ENCODE peak calls at places on chromosomes 4 and X, in five cellular contexts. W is RWPE2; U is CD4-positive, CD25-positive, alpha-beta regulatory T cell; N is keratinocyte; V is CD8-positive, alpha-beta memory T cell. J is an unnamed sample. For H3K27me3 and H3K4me1, the result is how much of the 10 kb centered on the place peaks cover.

GRCh38 chr4:126890994-126891393 is 741.8 kb upstream of the INTU start:
- DNase-seq in W (no peak), U (no peak), N (no peak), V (no peak), J (no peak)

GRCh38 chr4:55311792-55312490 is 34.1 kb upstream of the SRD5A3 start:
- DNase-seq in W (no peak), U (no peak), N (no peak), V (no peak), J (no peak)

GRCh38 chr4:56861365-56861764 is 39.9 kb upstream of the SPINK2 start:
- DNase-seq in W (no peak), U (no peak), N (no peak), V (no peak), J (no peak)

GRCh38 chrX:17697191-17697590 is 40.1 kb upstream of the SCML1 start:
- DNase-seq in W (no peak), U (peak), N (no peak), V (peak), J (no peak)

GRCh38 chr4:123477804-123478209 is 81.2 kb downstream of the SPRY1 start:
- DNase-seq in W (no peak), U (peak), N (no peak), V (peak), J (peak)

GRCh38 chr4:99687120-99687519 is 29.5 kb upstream of the C4orf54 start:
- DNase-seq in W (no peak), U (no peak), N (no peak), V (no peak), J (no peak)

GRCh38 chr4:1608196-1608820 is 75.8 kb downstream of the FAM53A start:
- DNase-seq in W (peak), U (no peak), N (no peak), V (no peak), J (no peak)

GRCh38 chrX:148600581-148600980 is 100.2 kb downstream of the AFF2 start:
- DNase-seq in W (no peak), U (no peak), N (no peak), V (no peak), J (no peak)

GRCh38 chr4:83316459-83317170 is 18.0 kb downstream of the HPSE start:
- DNase-seq in W (no peak), U (no peak), N (peak), V (no peak), J (no peak)

GRCh38 chr4:6269651-6270511 is at the start of gene WFS1:
- DNase-seq in W (peak), U (peak), N (peak), V (peak), J (peak)

GRCh38 chr4:2790583-2791517 is 2.0 kb upstream of the SH3BP2 start:
- DNase-seq in W (peak), U (no peak), N (no peak), V (no peak), J (no peak)

GRCh38 chr4:20249333-20249732 is 2.4 kb upstream of the SLIT2 start:
- DNase-seq in W (no peak), U (no peak), N (no peak), V (no peak), J (no peak)

GRCh38 chr4:144734522-144734921 is 88.6 kb downstream of the HHIP start:
- DNase-seq in W (peak), U (no peak), N (peak), V (no peak), J (no peak)

GRCh38 chr4:185019451-185020292 is 1.4 kb downstream of the HELT start:
- DNase-seq in W (no peak), U (no peak), N (no peak), V (no peak), J (no peak)

GRCh38 chr4:173746424-173746823 is 216.4 kb upstream of the HAND2 start:
- DNase-seq in W (no peak), U (no peak), N (no peak), V (no peak), J (no peak)

GRCh38 chr4:6986067-6986780 is 56.9 kb upstream of the TADA2B start:
- DNase-seq in W (no peak), U (no peak), N (no peak), V (no peak), J (no peak)

GRCh38 chrX:15724911-15725310 is 13.2 kb upstream of the CA5B start:
- DNase-seq in W (no peak), U (no peak), N (no peak), V (no peak), J (no peak)

GRCh38 chrX:103453655-103454054 is 65.6 kb downstream of the RAB40A start:
- DNase-seq in W (no peak), U (no peak), N (peak), V (no peak), J (no peak)

GRCh38 chr4:10529256-10529890 is 72.1 kb upstream of the ZNF518B start:
- DNase-seq in W (no peak), U (no peak), N (no peak), V (no peak), J (no peak)

GRCh38 chr4:94457692-94458106 is 6.0 kb downstream of the PDLIM5 start:
- DNase-seq in W (no peak), U (no peak), N (no peak), V (no peak), J (no peak)

GRCh38 chrX:66731398-66731797 is 92.5 kb upstream of the EDA2R start:
- DNase-seq in W (no peak), U (peak), N (no peak), V (peak), J (no peak)

GRCh38 chrX:11430266-11430665 is 137.1 kb downstream of the AMELX start:
- DNase-seq in W (no peak), U (no peak), N (no peak), V (no peak), J (no peak)

GRCh38 chrX:40644821-40645358 is 2.5 kb downstream of the CXorf38 start:
- DNase-seq in W (no peak), U (peak), N (no peak), V (peak), J (peak)

GRCh38 chr4:2746891-2747695 is 9.0 kb downstream of the TNIP2 start:
- DNase-seq in W (no peak), U (peak), N (no peak), V (no peak), J (no peak)

GRCh38 chr4:26379837-26380236 is 59.0 kb downstream of the RBPJ start:
- DNase-seq in W (no peak), U (no peak), N (no peak), V (no peak), J (no peak)

GRCh38 chr4:39706334-39706733 is 8.4 kb downstream of the UBE2K start:
- DNase-seq in W (peak), U (no peak), N (peak), V (no peak), J (no peak)

GRCh38 chr4:121739575-121739974 is 25.4 kb downstream of the SMIM43 start:
- DNase-seq in W (no peak), U (no peak), N (no peak), V (no peak), J (no peak)

GRCh38 chr4:141462361-141462760 is 174.0 kb upstream of the IL15 start:
- DNase-seq in W (no peak), U (no peak), N (peak), V (no peak), J (no peak)

GRCh38 chrX:70313503-70313902 is 23.6 kb downstream of the KIF4A start:
- DNase-seq in W (no peak), U (no peak), N (no peak), V (no peak), J (no peak)

GRCh38 chr4:2186133-2186864 is 55.6 kb downstream of the HAUS3 start:
- DNase-seq in W (no peak), U (peak), N (no peak), V (no peak), J (no peak)

DNA sequence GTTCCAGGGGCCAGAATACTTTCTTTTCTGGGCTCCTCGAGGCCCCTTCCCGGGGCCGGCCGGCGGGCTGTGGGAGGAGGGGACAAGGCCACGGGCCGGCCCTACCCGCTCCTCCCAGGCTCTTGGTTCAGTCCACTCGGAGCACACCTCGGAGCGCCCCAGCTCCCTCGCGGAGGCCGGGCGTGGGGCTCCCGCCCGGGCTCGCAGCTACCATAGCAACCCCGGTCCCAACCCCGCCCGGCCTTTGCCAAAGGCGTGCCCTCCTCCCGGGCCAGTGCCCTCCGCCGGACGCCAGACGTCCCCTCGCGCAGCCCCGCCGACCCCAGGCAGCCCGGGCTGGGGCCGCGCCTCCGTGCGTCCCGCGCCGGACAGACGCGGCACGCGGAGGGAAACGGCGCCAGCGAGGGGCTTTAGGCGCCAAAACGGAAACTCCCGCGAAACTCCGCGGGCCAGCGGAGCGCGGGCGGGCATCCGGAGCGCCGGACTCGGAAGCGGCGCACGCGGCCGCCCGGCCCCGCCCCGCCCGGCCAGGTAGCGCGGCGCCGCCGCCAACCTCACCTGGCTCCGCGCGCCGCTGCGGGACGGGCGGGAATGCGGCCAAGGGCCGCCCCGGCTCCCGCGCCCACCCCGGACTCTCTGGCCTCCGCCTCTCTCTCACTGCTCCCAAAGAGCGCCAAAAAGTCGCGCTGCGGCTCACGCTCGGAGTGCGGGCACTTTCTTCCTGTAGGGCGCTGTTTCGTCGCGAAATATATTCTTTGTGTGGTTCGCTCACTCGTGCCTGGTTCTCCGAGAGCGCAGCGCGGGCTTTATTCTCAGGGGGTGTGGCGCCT is 633 bp upstream of the MBNL3 start:
- DNase-seq in W (peak), U (peak), N (no peak), V (peak), J (peak)
- H3K27me3 ChIP-seq in W (under half), U (under half), N (under half), V (under half), J (under half)

GRCh38 chr4:145909773-145910172 is 28.9 kb downstream of the ZNF827 start:
- DNase-seq in W (no peak), U (no peak), N (no peak), V (no peak), J (no peak)
- H3K4me3 ChIP-seq in W (no peak), U (no peak), N (peak), V (no peak), J (no peak)

DNA sequence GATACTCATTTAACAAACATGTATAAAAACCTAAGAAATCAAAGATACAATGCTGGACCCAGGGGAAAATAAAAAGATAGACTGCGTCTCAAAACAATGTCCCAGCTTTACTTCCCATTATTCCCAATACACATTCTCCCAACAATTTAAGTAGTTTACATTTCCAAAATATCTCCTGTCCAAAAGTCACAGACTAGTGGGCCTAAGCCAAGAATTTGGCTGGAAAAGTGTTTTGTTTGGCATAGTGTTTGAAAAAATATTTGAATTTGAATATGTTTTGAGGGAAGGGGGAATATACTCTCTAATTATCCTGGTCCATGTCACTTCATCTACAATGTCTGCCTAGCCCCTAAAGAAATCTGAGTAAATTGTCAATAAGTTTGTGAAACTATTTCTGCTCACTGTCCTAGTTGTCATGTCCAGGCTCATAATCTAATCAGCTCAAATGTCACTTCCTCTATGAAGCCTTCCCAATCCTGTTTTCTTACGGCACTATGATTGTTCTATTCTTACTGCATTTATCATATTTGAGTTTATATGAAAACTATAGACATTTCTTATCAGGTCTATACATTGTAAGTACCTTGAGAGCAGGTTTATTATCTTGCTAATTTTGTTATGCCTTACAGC is 74.4 kb downstream of the SEC24D start:
- DNase-seq in W (no peak), U (no peak), N (no peak), V (no peak), J (no peak)
- H3K4me1 ChIP-seq in W (under half), U (under half), N (under half), V (under half), J (under half)

GRCh38 chrX:136880452-136881013 is at the start of gene RBMX:
- DNase-seq in W (peak), U (peak), N (peak), V (peak), J (peak)

GRCh38 chrX:136879001-136879667 is 1.4 kb downstream of the RBMX start:
- DNase-seq in W (no peak), U (peak), N (no peak), V (peak), J (no peak)

GRCh38 chrX:136878423-136878822 is 2.1 kb downstream of the RBMX start:
- DNase-seq in W (no peak), U (no peak), N (no peak), V (no peak), J (no peak)

GRCh38 chrX:136880003-136880451 is 498 bp downstream of the RBMX start:
- DNase-seq in W (no peak), U (peak), N (no peak), V (peak), J (peak)
- H3K27me3 ChIP-seq in W (under half), U (under half), N (under half), V (under half), J (under half)

GRCh38 chr4:48654015-48654664 is 125.9 kb downstream of the FRYL start:
- DNase-seq in W (no peak), U (no peak), N (no peak), V (no peak), J (no peak)

GRCh38 chr4:48649505-48649904 is 130.6 kb downstream of the FRYL start:
- DNase-seq in W (no peak), U (no peak), N (no peak), V (no peak), J (no peak)

GRCh38 chr4:48651869-48652447 is 128.1 kb downstream of the FRYL start:
- DNase-seq in W (no peak), U (no peak), N (peak), V (no peak), J (no peak)

GRCh38 chr4:48653217-48654014 is 126.7 kb downstream of the FRYL start:
- DNase-seq in W (no peak), U (peak), N (no peak), V (no peak), J (no peak)
- H3K4me3 ChIP-seq in W (no peak), U (peak), N (no peak), V (no peak), J (no peak)

DNA sequence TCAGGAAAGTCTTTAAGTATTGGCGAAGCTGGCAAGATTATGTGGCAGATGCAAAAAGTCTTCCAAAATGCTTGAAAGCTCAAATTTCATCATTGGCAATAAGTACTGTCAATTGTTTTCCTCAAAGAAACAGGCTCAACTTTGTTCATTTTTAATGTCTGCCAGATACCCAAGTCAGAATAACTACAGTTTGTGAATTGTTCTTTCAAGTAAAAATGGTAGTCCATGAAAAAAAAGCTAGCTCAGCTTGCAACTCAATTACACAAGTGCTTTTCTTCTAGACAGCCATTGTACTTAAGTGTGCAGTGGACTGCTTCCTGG is 70.5 kb downstream of the AFF1 start:
- DNase-seq in W (no peak), U (no peak), N (no peak), V (no peak), J (no peak)
- H3K4me1 ChIP-seq in W (under half), U (under half), N (under half), V (under half), J (under half)

GRCh38 chrX:87710580-87710979 is 193.0 kb downstream of the KLHL4 start:
- DNase-seq in W (no peak), U (no peak), N (no peak), V (no peak), J (no peak)
- H3K27me3 ChIP-seq in W (under half), U (under half), N (under half), V (under half), J (under half)

GRCh38 chr4:153205757-153206156 is 1.5 kb downstream of the TRIM2 start:
- DNase-seq in W (no peak), U (no peak), N (no peak), V (no peak), J (no peak)
- H3K4me3 ChIP-seq in W (no peak), U (peak), N (no peak), V (peak), J (peak)

GRCh38 chr4:89300060-89300459 is 7.5 kb downstream of the GPRIN3 start:
- DNase-seq in W (no peak), U (no peak), N (no peak), V (no peak), J (no peak)
- H3K4me1 ChIP-seq in W (under half), U (half or more), N (under half), V (half or more), J (half or more)

J was measured in effector memory CD4-positive, alpha-beta T cell.